ENCODE peak calls at places on chromosomes 11 and 22, in six cellular contexts. One of them, this sample, is unnamed.
A peak's percentile ranks its signal among the peaks of the same experiment; 100 is the strongest.

GRCh38 chr22:47396105-47396504 is 633.7 kb downstream of the TBC1D22A start:
- DNase-seq in stimulated activated naive CD4-positive, alpha-beta T cell: no peak
- DNase-seq in NAMALWA: no peak
- DNase-seq in stimulated activated CD4-positive, alpha-beta T cell treated with anti-CD3 and anti-CD28 coated beads, Interleukin-2, amount 100 ng/mL, for 48 hours: no peak
- DNase-seq in activated CD4-positive, alpha-beta T cell treated with anti-CD3 and anti-CD28 coated beads for 48 hours: no peak
- DNase-seq in OCI-M1: no peak
- DNase-seq in this sample: no peak

GRCh38 chr22:29128891-29129643 is 56.2 kb downstream of the KREMEN1 start:
- DNase-seq in activated CD4-positive, alpha-beta T cell treated with anti-CD3 and anti-CD28 coated beads for 48 hours: no peak
- DNase-seq in NAMALWA: no peak
- DNase-seq in stimulated activated naive CD4-positive, alpha-beta T cell: no peak
- DNase-seq in OCI-M1: peak; percentile 27
- DNase-seq in stimulated activated CD4-positive, alpha-beta T cell treated with anti-CD3 and anti-CD28 coated beads, Interleukin-2, amount 100 ng/mL, for 48 hours: no peak
- DNase-seq in this sample: no peak

GRCh38 chr11:62048101-62048500 is 75.7 kb upstream of the INCENP start:
- DNase-seq in OCI-M1: no peak
- DNase-seq in stimulated activated naive CD4-positive, alpha-beta T cell: no peak
- DNase-seq in NAMALWA: no peak
- DNase-seq in stimulated activated CD4-positive, alpha-beta T cell treated with anti-CD3 and anti-CD28 coated beads, Interleukin-2, amount 100 ng/mL, for 48 hours: no peak
- DNase-seq in activated CD4-positive, alpha-beta T cell treated with anti-CD3 and anti-CD28 coated beads for 48 hours: no peak
- DNase-seq in this sample: no peak

GRCh38 chr22:23106906-23107367 is 34.9 kb downstream of the RSPH14 start:
- DNase-seq in activated CD4-positive, alpha-beta T cell treated with anti-CD3 and anti-CD28 coated beads for 48 hours: no peak
- DNase-seq in stimulated activated CD4-positive, alpha-beta T cell treated with anti-CD3 and anti-CD28 coated beads, Interleukin-2, amount 100 ng/mL, for 48 hours: no peak
- DNase-seq in stimulated activated naive CD4-positive, alpha-beta T cell: no peak
- DNase-seq in OCI-M1: no peak
- DNase-seq in NAMALWA: no peak
- DNase-seq in this sample: no peak

GRCh38 chr11:123180574-123180973 is 14.5 kb downstream of the CLMP start:
- DNase-seq in stimulated activated CD4-positive, alpha-beta T cell treated with anti-CD3 and anti-CD28 coated beads, Interleukin-2, amount 100 ng/mL, for 48 hours: no peak
- DNase-seq in stimulated activated naive CD4-positive, alpha-beta T cell: no peak
- DNase-seq in OCI-M1: no peak
- DNase-seq in activated CD4-positive, alpha-beta T cell treated with anti-CD3 and anti-CD28 coated beads for 48 hours: no peak
- DNase-seq in NAMALWA: no peak
- DNase-seq in this sample: no peak

GRCh38 chr22:30027169-30027568 is 53.1 kb upstream of the HORMAD2 start:
- DNase-seq in activated CD4-positive, alpha-beta T cell treated with anti-CD3 and anti-CD28 coated beads for 48 hours: no peak
- DNase-seq in NAMALWA: no peak
- DNase-seq in stimulated activated CD4-positive, alpha-beta T cell treated with anti-CD3 and anti-CD28 coated beads, Interleukin-2, amount 100 ng/mL, for 48 hours: no peak
- DNase-seq in stimulated activated naive CD4-positive, alpha-beta T cell: no peak
- DNase-seq in OCI-M1: no peak
- DNase-seq in this sample: no peak

GRCh38 chr22:43985532-43985931 is 30.3 kb downstream of the SAMM50 start:
- DNase-seq in activated CD4-positive, alpha-beta T cell treated with anti-CD3 and anti-CD28 coated beads for 48 hours: no peak
- DNase-seq in NAMALWA: no peak
- DNase-seq in OCI-M1: no peak
- DNase-seq in stimulated activated CD4-positive, alpha-beta T cell treated with anti-CD3 and anti-CD28 coated beads, Interleukin-2, amount 100 ng/mL, for 48 hours: no peak
- DNase-seq in stimulated activated naive CD4-positive, alpha-beta T cell: no peak
- DNase-seq in this sample: no peak

GRCh38 chr22:44543362-44543761 is 45.3 kb upstream of the RTL6 start:
- DNase-seq in stimulated activated naive CD4-positive, alpha-beta T cell: no peak
- DNase-seq in OCI-M1: no peak
- DNase-seq in stimulated activated CD4-positive, alpha-beta T cell treated with anti-CD3 and anti-CD28 coated beads, Interleukin-2, amount 100 ng/mL, for 48 hours: no peak
- DNase-seq in NAMALWA: no peak
- DNase-seq in activated CD4-positive, alpha-beta T cell treated with anti-CD3 and anti-CD28 coated beads for 48 hours: no peak
- DNase-seq in this sample: no peak

GRCh38 chr11:39374963-39375698 is 2084.3 kb downstream of the LRRC4C start:
- DNase-seq in stimulated activated naive CD4-positive, alpha-beta T cell: no peak
- DNase-seq in activated CD4-positive, alpha-beta T cell treated with anti-CD3 and anti-CD28 coated beads for 48 hours: no peak
- DNase-seq in NAMALWA: peak; percentile 53
- DNase-seq in OCI-M1: peak; percentile 75
- DNase-seq in stimulated activated CD4-positive, alpha-beta T cell treated with anti-CD3 and anti-CD28 coated beads, Interleukin-2, amount 100 ng/mL, for 48 hours: peak; percentile 11
- DNase-seq in this sample: peak; percentile 2